ENCODE peak calls at places on chromosomes 11 and 22, in nine cellular contexts. J is lower leg skin, V is AG04449, N is sigmoid colon, Y is HAP-1, P is BE2C, F is A549, M is DND-41, X is right atrium auricular region. Z is an unnamed sample.

GRCh38 chr11:115612331-115612730 is 108.1 kb upstream of the CADM1 start:
- DNase-seq in X (no peak), F (no peak), N (no peak), P (no peak), V (no peak), M (no peak), J (no peak), Y (no peak), Z (no peak)

GRCh38 chr11:66768088-66768521 is 39.1 kb upstream of the SPTBN2 start:
- DNase-seq in V (no peak), J (no peak), N (no peak), F (peak), M (no peak), X (no peak), Y (no peak), P (no peak), Z (no peak)

GRCh38 chr22:23128269-23129108 is 13.3 kb downstream of the RSPH14 start:
- DNase-seq in F (peak), M (peak), X (peak), V (no peak), J (peak), N (peak), P (peak), Y (peak), Z (peak)

GRCh38 chr11:131234146-131234680 is 136.2 kb upstream of the NTM start:
- DNase-seq in X (no peak), M (no peak), F (no peak), J (no peak), V (no peak), N (no peak), P (no peak), Y (no peak), Z (no peak)

GRCh38 chr11:116339306-116339705 is 433.5 kb downstream of the BUD13 start:
- DNase-seq in P (no peak), J (no peak), Y (no peak), V (no peak), X (no peak), F (no peak), M (no peak), N (no peak), Z (no peak)

GRCh38 chr22:50189184-50189848 is 3.6 kb downstream of the TRABD start:
- DNase-seq in X (no peak), J (no peak), N (no peak), Y (no peak), M (no peak), F (no peak), P (peak), V (no peak), Z (no peak)

GRCh38 chr22:26226538-26227297 is 57.5 kb downstream of the SEZ6L start:
- DNase-seq in N (peak), J (no peak), F (no peak), M (no peak), Y (no peak), V (no peak), P (no peak), X (no peak), Z (no peak)

GRCh38 chr22:39528080-39528661 is 4.4 kb downstream of the RPS19BP1 start:
- DNase-seq in V (no peak), P (peak), X (no peak), N (no peak), Y (no peak), F (no peak), M (no peak), J (no peak), Z (no peak)

GRCh38 chr11:101129203-101129943 is at the start of gene PGR:
- DNase-seq in F (no peak), N (no peak), V (no peak), X (peak), M (no peak), J (peak), Y (peak), P (no peak), Z (no peak)

GRCh38 chr22:39205344-39206021 is 39.3 kb downstream of the PDGFB start:
- DNase-seq in X (no peak), N (peak), M (peak), V (no peak), F (peak), P (no peak), Y (no peak), J (no peak), Z (peak)

GRCh38 chr22:46577361-46578249 is 40.2 kb upstream of the CELSR1 start:
- DNase-seq in J (no peak), M (no peak), X (no peak), V (no peak), Y (no peak), P (no peak), F (no peak), N (peak), Z (no peak)

GRCh38 chr11:44886765-44887164 is 63.9 kb downstream of the TP53I11 start:
- DNase-seq in J (no peak), V (no peak), P (no peak), M (no peak), X (no peak), N (no peak), F (no peak), Y (no peak), Z (no peak)

GRCh38 chr11:77113382-77114088 is 10.9 kb downstream of the OMP start:
- DNase-seq in N (no peak), F (peak), J (no peak), P (peak), V (no peak), M (peak), Y (no peak), X (no peak), Z (no peak)

GRCh38 chr11:115657586-115657985 is 153.4 kb upstream of the CADM1 start:
- DNase-seq in V (no peak), X (no peak), P (no peak), M (no peak), N (no peak), Y (no peak), J (no peak), F (no peak), Z (no peak)

GRCh38 chr22:26235792-26236191 is 66.5 kb downstream of the SEZ6L start:
- DNase-seq in V (no peak), F (no peak), X (no peak), Y (no peak), P (no peak), N (no peak), J (no peak), M (no peak), Z (no peak)

GRCh38 chr11:76216536-76217326 is 10.4 kb upstream of the WNT11 start:
- DNase-seq in M (no peak), P (no peak), Y (no peak), F (no peak), J (no peak), X (no peak), N (no peak), V (no peak), Z (no peak)

GRCh38 chr11:48058064-48058463 is 77.7 kb downstream of the PTPRJ start:
- DNase-seq in F (no peak), P (no peak), N (no peak), V (no peak), J (no peak), X (no peak), Y (no peak), M (no peak), Z (no peak)

GRCh38 chr11:132721526-132721925 is 810.8 kb downstream of the OPCML start:
- DNase-seq in F (no peak), Y (no peak), P (no peak), X (no peak), V (no peak), J (no peak), N (no peak), M (no peak), Z (no peak)
- H3K4me3 ChIP-seq in F (no peak), Y (no peak), P (no peak), X (no peak), V (no peak), J (no peak), N (no peak), M (no peak), Z (no peak)

GRCh38 chr11:39569784-39570183 is 1889.7 kb downstream of the LRRC4C start:
- DNase-seq in Y (no peak), X (no peak), M (no peak), N (no peak), P (no peak), F (no peak), V (no peak), J (no peak), Z (no peak)
- H3K4me3 ChIP-seq in Y (no peak), X (no peak), M (no peak), N (no peak), P (no peak), F (no peak), V (no peak), J (no peak), Z (no peak)

GRCh38 chr11:120316880-120317688 is 8.0 kb upstream of the TLCD5 start:
- DNase-seq in J (peak), N (peak), X (peak), M (no peak), P (no peak), Y (no peak), V (no peak), F (no peak), Z (no peak)

GRCh38 chr11:120317689-120318195 is 7.4 kb upstream of the TLCD5 start:
- DNase-seq in Y (no peak), N (no peak), P (no peak), M (no peak), F (no peak), V (no peak), J (no peak), X (no peak), Z (no peak)

GRCh38 chr11:120314861-120315260 is 10.2 kb upstream of the TLCD5 start:
- DNase-seq in Y (no peak), N (no peak), F (no peak), M (no peak), V (no peak), J (no peak), X (no peak), P (no peak), Z (no peak)

DNA sequence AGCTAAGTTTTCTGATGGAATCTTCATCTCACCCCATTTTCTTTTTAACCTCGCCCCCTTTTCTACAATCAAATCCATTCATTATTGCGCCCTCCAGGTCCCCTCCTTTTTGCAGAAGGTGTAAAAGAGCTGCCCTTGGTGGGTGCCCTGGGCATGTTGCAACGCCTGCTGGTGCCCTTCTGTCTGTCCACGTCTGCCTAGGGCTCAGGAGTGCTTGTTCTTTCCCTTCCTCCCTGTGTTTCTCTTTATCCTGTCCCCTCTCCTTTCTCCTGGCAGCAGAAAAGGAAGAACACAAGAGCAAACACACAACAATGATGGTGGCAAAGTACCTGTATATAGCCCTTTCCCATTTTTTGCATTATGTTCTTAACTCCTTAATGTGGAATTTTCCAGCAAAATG is 6.2 kb upstream of the TLCD5 start:
- DNase-seq in M (no peak), N (no peak), X (no peak), P (no peak), Y (no peak), F (no peak), J (no peak), V (no peak), Z (no peak)
- H3K4me3 ChIP-seq in M (no peak), N (no peak), X (no peak), P (no peak), Y (no peak), F (no peak), J (no peak), V (no peak), Z (no peak)

GRCh38 chr11:12225046-12225739 is 114.8 kb downstream of the MICAL2 start:
- DNase-seq in F (no peak), P (no peak), V (no peak), M (peak), J (no peak), Y (no peak), N (no peak), X (no peak), Z (no peak)

GRCh38 chr11:12226093-12226492 is 115.7 kb downstream of the MICAL2 start:
- DNase-seq in X (no peak), Y (no peak), P (no peak), J (no peak), F (no peak), V (no peak), M (no peak), N (no peak), Z (no peak)

GRCh38 chr11:12222099-12222751 is 111.8 kb downstream of the MICAL2 start:
- DNase-seq in X (no peak), Y (no peak), F (no peak), M (no peak), P (no peak), J (no peak), N (peak), V (no peak), Z (no peak)

GRCh38 chr11:12223771-12224536 is 113.6 kb downstream of the MICAL2 start:
- DNase-seq in M (peak), V (no peak), X (no peak), N (no peak), P (no peak), J (no peak), Y (no peak), F (no peak), Z (no peak)

GRCh38 chr11:12224537-12224893 is 114.1 kb downstream of the MICAL2 start:
- DNase-seq in P (no peak), N (peak), X (peak), V (no peak), M (peak), F (no peak), Y (no peak), J (peak), Z (peak)
- H3K4me3 ChIP-seq in P (no peak), N (no peak), X (no peak), V (no peak), M (no peak), F (no peak), Y (no peak), J (no peak), Z (peak)

GRCh38 chr22:31094741-31095140 is 12.6 kb downstream of the SELENOM start:
- DNase-seq in X (no peak), J (no peak), P (no peak), N (no peak), V (no peak), F (no peak), M (no peak), Y (no peak), Z (no peak)

GRCh38 chr22:31093956-31094622 is 13.0 kb downstream of the SMTN start:
- DNase-seq in M (no peak), Y (no peak), J (no peak), P (no peak), X (no peak), N (peak), F (no peak), V (no peak), Z (no peak)

GRCh38 chr22:31096637-31097274 is 10.6 kb downstream of the SELENOM start:
- DNase-seq in J (no peak), V (no peak), X (no peak), F (no peak), N (no peak), P (no peak), Y (no peak), M (no peak), Z (no peak)

GRCh38 chr22:31097941-31098632 is 9.3 kb downstream of the SELENOM start:
- DNase-seq in M (no peak), X (no peak), P (no peak), N (no peak), J (no peak), F (no peak), Y (no peak), V (no peak), Z (no peak)

DNA sequence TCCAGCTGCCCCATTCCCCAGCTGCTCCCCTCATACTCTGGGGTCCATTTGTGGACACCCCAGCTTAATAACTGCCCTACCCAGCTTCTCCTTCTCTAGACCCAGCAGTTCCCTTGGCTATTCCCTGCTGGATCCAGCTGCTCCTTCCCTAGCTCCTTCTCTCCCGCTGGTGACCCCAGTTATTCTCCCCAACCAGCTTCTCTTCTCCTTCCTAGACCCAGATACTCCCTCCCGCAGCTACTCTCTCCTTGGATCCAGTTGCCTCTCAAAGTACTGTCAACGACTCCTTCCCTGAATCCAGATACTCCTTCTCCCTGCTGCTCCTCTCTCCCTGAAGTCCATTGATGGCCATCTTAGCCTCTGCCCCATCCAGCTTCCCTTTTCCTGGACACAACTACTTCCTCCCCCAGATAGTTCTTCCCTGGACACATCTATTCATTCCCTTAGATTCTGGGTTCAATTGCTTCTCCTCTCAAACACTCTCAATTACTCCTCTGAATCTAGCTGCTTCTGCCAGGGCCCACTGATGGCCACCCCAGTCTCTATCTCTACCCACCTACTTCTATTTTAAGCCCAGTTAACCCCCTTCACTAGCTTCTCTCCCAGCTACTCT is 11.6 kb downstream of the SELENOM start:
- DNase-seq in V (no peak), N (no peak), Y (no peak), M (no peak), X (no peak), P (no peak), J (no peak), F (no peak), Z (no peak)
- H3K4me3 ChIP-seq in V (no peak), N (peak), Y (no peak), M (no peak), X (no peak), P (no peak), J (no peak), F (no peak), Z (no peak)